ENCODE peak calls at places on chromosomes 6 and 20, in four cellular contexts. One of them, this sample, is unnamed.

GRCh38 chr6:36845233-36845632 is 6.0 kb upstream of the CPNE5 start:
- DNase-seq in HepG2: no peak
- DNase-seq in K562: no peak
- DNase-seq in GM12878: no peak
- DNase-seq in this sample: no peak

GRCh38 chr6:33875696-33876095 is 71.9 kb upstream of the MLN start:
- DNase-seq in HepG2: no peak
- DNase-seq in K562: no peak
- DNase-seq in GM12878: no peak
- DNase-seq in this sample: no peak

GRCh38 chr20:53349730-53350129 is 243.9 kb downstream of the ZNF217 start:
- DNase-seq in HepG2: no peak
- DNase-seq in K562: no peak
- DNase-seq in GM12878: no peak
- DNase-seq in this sample: no peak

GRCh38 chr20:62636446-62636845 is 5.9 kb upstream of the SLCO4A1 start:
- DNase-seq in HepG2: no peak
- DNase-seq in K562: no peak
- DNase-seq in GM12878: no peak
- DNase-seq in this sample: no peak

GRCh38 chr6:168414696-168415095 is 26.3 kb upstream of the SMOC2 start:
- DNase-seq in HepG2: no peak
- DNase-seq in K562: no peak
- DNase-seq in GM12878: no peak
- DNase-seq in this sample: no peak

GRCh38 chr6:165722022-165722421 is 59.0 kb upstream of the PDE10A start:
- DNase-seq in HepG2: no peak
- DNase-seq in K562: no peak
- DNase-seq in GM12878: no peak
- DNase-seq in this sample: no peak

GRCh38 chr6:257774-258173 is 34.5 kb upstream of the DUSP22 start:
- DNase-seq in HepG2: no peak
- DNase-seq in K562: no peak
- DNase-seq in GM12878: no peak
- DNase-seq in this sample: no peak

GRCh38 chr6:16168858-16169257 is 40.0 kb downstream of the MYLIP start:
- DNase-seq in HepG2: peak; percentile 32
- DNase-seq in K562: peak; percentile 38
- DNase-seq in GM12878: peak; percentile 32
- DNase-seq in this sample: no peak

GRCh38 chr20:6008254-6008653 is 45.6 kb downstream of the LRRN4 start:
- DNase-seq in HepG2: peak; percentile 86
- DNase-seq in K562: no peak
- DNase-seq in GM12878: no peak
- DNase-seq in this sample: no peak

GRCh38 chr20:63466250-63466825 is 6.1 kb downstream of the KCNQ2 start:
- DNase-seq in HepG2: no peak
- DNase-seq in K562: no peak
- DNase-seq in GM12878: no peak
- DNase-seq in this sample: no peak

GRCh38 chr6:71157350-71157749 is 131.3 kb upstream of the OGFRL1 start:
- DNase-seq in HepG2: no peak
- DNase-seq in K562: no peak
- DNase-seq in GM12878: no peak
- DNase-seq in this sample: no peak

DNA sequence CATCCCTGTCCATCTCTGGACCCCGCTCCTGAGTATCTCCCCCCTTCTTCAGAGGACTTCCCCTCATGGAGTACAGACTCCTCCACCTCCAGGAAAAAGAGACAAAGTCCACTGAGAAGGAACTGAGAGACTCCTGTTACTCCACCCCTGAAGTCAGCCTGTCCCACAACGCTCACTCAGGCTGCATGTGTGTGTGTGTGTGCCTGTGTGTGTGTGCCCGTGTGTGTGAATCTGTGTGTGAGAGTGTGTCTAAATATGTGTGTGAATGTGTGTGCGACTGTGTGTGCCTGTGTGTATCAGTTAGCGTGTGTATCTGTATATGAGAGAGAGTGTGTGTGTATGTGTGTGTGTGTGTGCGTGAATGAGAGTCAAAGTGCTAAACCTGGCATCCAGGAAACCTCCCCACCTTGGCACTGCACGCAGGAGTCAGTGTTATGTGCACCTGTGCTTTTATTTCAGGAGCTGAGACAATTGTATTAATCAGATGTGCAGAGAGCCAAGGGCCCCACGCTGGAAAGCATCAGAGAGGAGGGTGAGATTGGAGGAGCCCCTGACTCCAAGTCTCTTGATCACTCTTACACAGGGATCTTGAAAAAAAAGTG is 39.0 kb downstream of the HLA-A start:
- DNase-seq in HepG2: no peak
- DNase-seq in K562: no peak
- DNase-seq in GM12878: no peak
- DNase-seq in this sample: no peak
- TF ChIP-seq CREB1 in HepG2: no peak
- TF ChIP-seq CREB1 in K562: no peak
- TF ChIP-seq CREB1 in GM12878: no peak
- TF ChIP-seq CREB1 in this sample: no peak

DNA sequence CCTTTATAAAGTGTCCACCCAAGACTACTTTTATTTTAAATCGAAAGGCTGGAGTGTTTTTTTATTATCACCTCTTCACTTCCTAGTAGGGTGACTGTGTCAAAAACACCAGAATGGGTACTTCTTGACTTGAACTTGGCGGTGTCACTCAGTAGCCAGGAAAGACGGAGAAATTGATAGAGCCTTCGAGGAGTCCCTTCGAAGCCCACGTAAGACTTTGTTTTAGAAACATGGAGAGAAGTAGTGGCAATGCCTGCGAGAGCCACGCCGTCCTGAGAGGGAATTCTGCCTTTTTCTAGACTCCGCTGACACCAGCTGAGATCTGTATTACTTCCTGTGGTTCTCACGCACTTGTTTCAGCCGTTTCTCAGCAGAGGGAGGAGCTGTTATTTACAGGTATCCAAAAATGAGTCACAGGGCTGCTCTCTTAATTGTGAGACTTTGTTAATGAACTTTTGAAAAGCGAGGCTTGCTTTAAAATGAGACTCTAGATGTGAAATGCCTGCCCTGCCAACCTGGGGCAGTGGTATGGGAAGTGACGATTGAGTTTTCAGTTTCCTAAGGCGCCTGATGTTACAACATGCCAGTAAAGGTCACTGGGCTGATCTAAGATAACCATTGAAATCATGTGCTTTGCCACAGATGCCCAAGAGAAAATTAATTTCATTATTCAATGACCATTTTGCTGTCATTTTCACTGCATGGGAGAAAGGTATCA is 852 bp downstream of the STX11 start:
- DNase-seq in HepG2: no peak
- DNase-seq in K562: peak; percentile 19
- DNase-seq in GM12878: peak; percentile 88
- DNase-seq in this sample: no peak
- TF ChIP-seq MAX in HepG2: no peak
- TF ChIP-seq MAX in K562: no peak
- TF ChIP-seq MAX in GM12878: peak; percentile 61
- TF ChIP-seq MAX in this sample: no peak

DNA sequence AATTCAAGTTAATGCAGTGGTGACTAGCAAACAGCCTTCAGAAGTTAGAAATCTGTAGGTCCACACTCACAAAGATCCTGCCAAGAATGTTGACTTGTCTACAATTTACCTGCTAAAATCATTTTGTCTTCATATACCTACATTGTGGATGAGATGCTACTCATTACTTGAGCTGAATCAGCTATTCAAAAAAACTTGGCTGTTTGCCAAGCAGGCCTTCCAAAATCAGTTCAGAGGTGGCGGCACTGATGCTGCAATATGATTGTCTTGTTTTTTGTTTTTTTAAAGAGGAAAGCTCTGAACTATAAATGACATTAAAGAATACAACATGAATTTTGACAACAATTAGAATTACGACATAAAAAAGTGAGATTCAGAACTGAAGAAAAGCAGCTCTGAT is 354.7 kb upstream of the KHDRBS2 start:
- DNase-seq in HepG2: no peak
- DNase-seq in K562: no peak
- DNase-seq in GM12878: no peak
- DNase-seq in this sample: no peak
- TF ChIP-seq CBFB in HepG2: no peak
- TF ChIP-seq CBFB in K562: no peak
- TF ChIP-seq CBFB in GM12878: no peak
- TF ChIP-seq CBFB in this sample: no peak

GRCh38 chr20:44594730-44595129 is 12.4 kb downstream of the PKIG start:
- DNase-seq in HepG2: no peak
- DNase-seq in K562: peak; percentile 22
- DNase-seq in GM12878: no peak
- DNase-seq in this sample: no peak
- TF ChIP-seq CREB1 in HepG2: no peak
- TF ChIP-seq CREB1 in K562: no peak
- TF ChIP-seq CREB1 in GM12878: no peak
- TF ChIP-seq CREB1 in this sample: no peak

GRCh38 chr6:22147983-22148797 is 148.6 kb downstream of the PRL start:
- DNase-seq in HepG2: peak; percentile 78
- DNase-seq in K562: no peak
- DNase-seq in GM12878: no peak
- DNase-seq in this sample: no peak
- TF ChIP-seq MAX in HepG2: no peak
- TF ChIP-seq MAX in K562: no peak
- TF ChIP-seq MAX in GM12878: no peak
- TF ChIP-seq MAX in this sample: no peak

GRCh38 chr6:144595266-144595665 is 310.1 kb downstream of the UTRN start:
- DNase-seq in HepG2: no peak
- DNase-seq in K562: no peak
- DNase-seq in GM12878: no peak
- DNase-seq in this sample: no peak
- TF ChIP-seq CBFB in HepG2: no peak
- TF ChIP-seq CBFB in K562: no peak
- TF ChIP-seq CBFB in GM12878: no peak
- TF ChIP-seq CBFB in this sample: no peak

DNA sequence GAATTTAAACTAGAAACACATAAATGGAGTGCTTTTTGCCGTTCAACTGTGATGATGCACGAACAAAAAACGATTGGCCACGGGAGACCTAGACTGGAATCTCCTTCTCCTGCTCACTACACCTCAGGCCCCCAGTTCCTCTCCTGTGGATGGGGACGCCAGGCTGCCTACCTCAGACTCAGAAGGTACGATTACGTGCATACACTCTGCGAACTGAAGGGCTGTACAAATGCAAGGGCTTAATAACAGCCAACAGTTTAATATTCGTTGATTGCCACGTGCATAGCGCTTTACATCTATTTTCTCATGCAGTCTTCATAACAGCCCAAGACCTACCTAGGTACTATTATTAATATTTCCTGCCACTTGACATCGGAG is 495 bp upstream of the ARMC2 start:
- DNase-seq in HepG2: no peak
- DNase-seq in K562: no peak
- DNase-seq in GM12878: no peak
- DNase-seq in this sample: no peak
- TF ChIP-seq CREB1 in HepG2: no peak
- TF ChIP-seq CREB1 in K562: no peak
- TF ChIP-seq CREB1 in GM12878: no peak
- TF ChIP-seq CREB1 in this sample: no peak

DNA sequence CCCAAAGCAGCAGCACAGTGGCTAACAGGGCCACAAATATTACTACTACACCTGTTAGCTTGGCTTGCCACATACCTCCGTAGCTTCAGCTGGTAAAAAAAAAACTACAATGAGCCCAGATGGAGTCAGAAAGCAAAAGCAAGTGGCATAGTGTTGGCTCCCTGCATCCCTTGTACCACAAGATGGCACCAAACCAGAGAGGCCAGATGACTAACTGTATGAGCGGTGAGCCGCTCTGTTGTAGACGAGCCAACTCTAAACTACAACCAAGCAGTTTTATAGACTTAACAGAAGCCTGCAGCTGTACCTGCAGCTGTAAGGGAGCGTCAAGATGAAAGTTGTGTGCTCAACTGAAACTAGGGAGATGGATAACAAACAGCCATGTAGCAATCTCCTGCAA is 84.5 kb upstream of the MCHR2 start:
- DNase-seq in HepG2: peak; percentile 20
- DNase-seq in K562: no peak
- DNase-seq in GM12878: no peak
- DNase-seq in this sample: peak; percentile 46
- TF ChIP-seq MAX in HepG2: no peak
- TF ChIP-seq MAX in K562: no peak
- TF ChIP-seq MAX in GM12878: no peak
- TF ChIP-seq MAX in this sample: no peak

GRCh38 chr20:58071991-58072390 is 156.5 kb downstream of the ANKRD60 start:
- DNase-seq in HepG2: no peak
- DNase-seq in K562: no peak
- DNase-seq in GM12878: no peak
- DNase-seq in this sample: no peak

GRCh38 chr20:58069796-58070663 is 158.4 kb downstream of the ANKRD60 start:
- DNase-seq in HepG2: no peak
- DNase-seq in K562: no peak
- DNase-seq in GM12878: no peak
- DNase-seq in this sample: no peak

GRCh38 chr20:58071500-58071804 is 157.0 kb downstream of the ANKRD60 start:
- DNase-seq in HepG2: no peak
- DNase-seq in K562: no peak
- DNase-seq in GM12878: no peak
- DNase-seq in this sample: no peak

GRCh38 chr20:58070664-58071499 is 157.6 kb downstream of the ANKRD60 start:
- DNase-seq in HepG2: no peak
- DNase-seq in K562: no peak
- DNase-seq in GM12878: no peak
- DNase-seq in this sample: no peak

GRCh38 chr20:58069207-58069606 is 159.2 kb downstream of the ANKRD60 start:
- DNase-seq in HepG2: no peak
- DNase-seq in K562: no peak
- DNase-seq in GM12878: no peak
- DNase-seq in this sample: no peak
- TF ChIP-seq CBFB in HepG2: no peak
- TF ChIP-seq CBFB in K562: no peak
- TF ChIP-seq CBFB in GM12878: no peak
- TF ChIP-seq CBFB in this sample: no peak